ENCODE peak calls at places on chromosomes 6 and 20, in nine cellular contexts. One of them, this sample, is unnamed.

GRCh38 chr20:46293084-46293483 is 15.2 kb downstream of the CDH22 start:
- DNase-seq in transverse colon: no peak
- DNase-seq in fibroblast of lung: peak; percentile 42
- DNase-seq in PC-3: peak; percentile 68
- DNase-seq in effector memory CD4-positive, alpha-beta T cell: no peak
- DNase-seq in lower lobe of right lung: no peak
- DNase-seq in heart right ventricle: no peak
- DNase-seq in tibial artery: no peak
- DNase-seq in Panc1: no peak
- DNase-seq in this sample: no peak

GRCh38 chr6:46051962-46052361 is 36.3 kb upstream of the CLIC5 start:
- DNase-seq in transverse colon: no peak
- DNase-seq in heart right ventricle: no peak
- DNase-seq in fibroblast of lung: peak; percentile 69
- DNase-seq in tibial artery: no peak
- DNase-seq in PC-3: no peak
- DNase-seq in effector memory CD4-positive, alpha-beta T cell: no peak
- DNase-seq in Panc1: no peak
- DNase-seq in lower lobe of right lung: no peak
- DNase-seq in this sample: no peak

GRCh38 chr6:15408758-15409157 is 162.9 kb downstream of the JARID2 start:
- DNase-seq in Panc1: no peak
- DNase-seq in transverse colon: no peak
- DNase-seq in PC-3: no peak
- DNase-seq in effector memory CD4-positive, alpha-beta T cell: no peak
- DNase-seq in tibial artery: no peak
- DNase-seq in lower lobe of right lung: no peak
- DNase-seq in heart right ventricle: no peak
- DNase-seq in fibroblast of lung: no peak
- DNase-seq in this sample: no peak

GRCh38 chr6:33808781-33809180 is 5.0 kb upstream of the MLN start:
- DNase-seq in effector memory CD4-positive, alpha-beta T cell: no peak
- DNase-seq in heart right ventricle: no peak
- DNase-seq in fibroblast of lung: no peak
- DNase-seq in PC-3: no peak
- DNase-seq in lower lobe of right lung: no peak
- DNase-seq in transverse colon: no peak
- DNase-seq in Panc1: no peak
- DNase-seq in tibial artery: no peak
- DNase-seq in this sample: no peak

GRCh38 chr6:107578642-107579332 is 88.9 kb downstream of the SOBP start:
- DNase-seq in heart right ventricle: no peak
- DNase-seq in lower lobe of right lung: no peak
- DNase-seq in transverse colon: no peak
- DNase-seq in tibial artery: no peak
- DNase-seq in fibroblast of lung: no peak
- DNase-seq in PC-3: no peak
- DNase-seq in Panc1: no peak
- DNase-seq in effector memory CD4-positive, alpha-beta T cell: no peak
- DNase-seq in this sample: no peak

GRCh38 chr6:2504495-2505064 is 246.1 kb downstream of the MYLK4 start:
- DNase-seq in heart right ventricle: no peak
- DNase-seq in Panc1: no peak
- DNase-seq in lower lobe of right lung: no peak
- DNase-seq in effector memory CD4-positive, alpha-beta T cell: no peak
- DNase-seq in fibroblast of lung: no peak
- DNase-seq in PC-3: no peak
- DNase-seq in tibial artery: no peak
- DNase-seq in transverse colon: no peak
- DNase-seq in this sample: no peak

GRCh38 chr20:32626859-32627636 is 41.9 kb upstream of the NOL4L start:
- DNase-seq in lower lobe of right lung: no peak
- DNase-seq in fibroblast of lung: no peak
- DNase-seq in effector memory CD4-positive, alpha-beta T cell: no peak
- DNase-seq in transverse colon: peak; percentile 24
- DNase-seq in heart right ventricle: no peak
- DNase-seq in Panc1: no peak
- DNase-seq in PC-3: no peak
- DNase-seq in tibial artery: no peak
- DNase-seq in this sample: no peak

GRCh38 chr20:37189617-37190016 is 10.3 kb upstream of the MROH8 start:
- DNase-seq in effector memory CD4-positive, alpha-beta T cell: no peak
- DNase-seq in fibroblast of lung: no peak
- DNase-seq in Panc1: no peak
- DNase-seq in tibial artery: no peak
- DNase-seq in heart right ventricle: no peak
- DNase-seq in lower lobe of right lung: no peak
- DNase-seq in transverse colon: no peak
- DNase-seq in PC-3: no peak
- DNase-seq in this sample: no peak

GRCh38 chr6:70673601-70674000 is 5.9 kb downstream of the SMAP1 start:
- DNase-seq in lower lobe of right lung: no peak
- DNase-seq in heart right ventricle: no peak
- DNase-seq in Panc1: no peak
- DNase-seq in PC-3: peak; percentile 21
- DNase-seq in tibial artery: no peak
- DNase-seq in transverse colon: no peak
- DNase-seq in effector memory CD4-positive, alpha-beta T cell: no peak
- DNase-seq in fibroblast of lung: peak; percentile 59
- DNase-seq in this sample: no peak

GRCh38 chr6:32079566-32080290 is 29.4 kb downstream of the TNXB start:
- DNase-seq in lower lobe of right lung: no peak
- DNase-seq in heart right ventricle: no peak
- DNase-seq in PC-3: peak; percentile 10
- DNase-seq in Panc1: no peak
- DNase-seq in effector memory CD4-positive, alpha-beta T cell: no peak
- DNase-seq in fibroblast of lung: no peak
- DNase-seq in transverse colon: no peak
- DNase-seq in tibial artery: no peak
- DNase-seq in this sample: no peak

GRCh38 chr20:615494-615893 is 5.4 kb upstream of the TCF15 start:
- DNase-seq in tibial artery: no peak
- DNase-seq in PC-3: no peak
- DNase-seq in transverse colon: no peak
- DNase-seq in effector memory CD4-positive, alpha-beta T cell: no peak
- DNase-seq in heart right ventricle: no peak
- DNase-seq in Panc1: no peak
- DNase-seq in fibroblast of lung: no peak
- DNase-seq in lower lobe of right lung: peak; percentile 5
- DNase-seq in this sample: no peak

GRCh38 chr6:105045546-105045945 is 88.6 kb downstream of the LIN28B start:
- DNase-seq in tibial artery: no peak
- DNase-seq in Panc1: peak; percentile 27
- DNase-seq in fibroblast of lung: peak; percentile 82
- DNase-seq in PC-3: peak; percentile 84
- DNase-seq in effector memory CD4-positive, alpha-beta T cell: no peak
- DNase-seq in heart right ventricle: no peak
- DNase-seq in lower lobe of right lung: no peak
- DNase-seq in transverse colon: no peak
- DNase-seq in this sample: no peak

GRCh38 chr20:50859161-50859560 is 64.3 kb downstream of the BCAS4 start:
- DNase-seq in heart right ventricle: no peak
- DNase-seq in effector memory CD4-positive, alpha-beta T cell: no peak
- DNase-seq in transverse colon: no peak
- DNase-seq in PC-3: no peak
- DNase-seq in fibroblast of lung: no peak
- DNase-seq in tibial artery: no peak
- DNase-seq in Panc1: no peak
- DNase-seq in lower lobe of right lung: no peak
- DNase-seq in this sample: no peak

GRCh38 chr20:53243152-53243551 is 271.0 kb downstream of the TSHZ2 start:
- DNase-seq in transverse colon: no peak
- DNase-seq in fibroblast of lung: no peak
- DNase-seq in effector memory CD4-positive, alpha-beta T cell: no peak
- DNase-seq in tibial artery: no peak
- DNase-seq in lower lobe of right lung: no peak
- DNase-seq in Panc1: no peak
- DNase-seq in PC-3: no peak
- DNase-seq in heart right ventricle: no peak
- DNase-seq in this sample: no peak

GRCh38 chr6:35311390-35312075 is 13.9 kb downstream of the DEF6 start:
- DNase-seq in PC-3: no peak
- DNase-seq in effector memory CD4-positive, alpha-beta T cell: peak; percentile 41
- DNase-seq in fibroblast of lung: no peak
- DNase-seq in tibial artery: no peak
- DNase-seq in transverse colon: peak; percentile 43
- DNase-seq in heart right ventricle: no peak
- DNase-seq in lower lobe of right lung: no peak
- DNase-seq in Panc1: no peak
- DNase-seq in this sample: no peak

GRCh38 chr6:35310265-35310831 is 12.7 kb downstream of the DEF6 start:
- DNase-seq in effector memory CD4-positive, alpha-beta T cell: no peak
- DNase-seq in lower lobe of right lung: no peak
- DNase-seq in fibroblast of lung: no peak
- DNase-seq in PC-3: no peak
- DNase-seq in tibial artery: no peak
- DNase-seq in Panc1: no peak
- DNase-seq in transverse colon: no peak
- DNase-seq in heart right ventricle: no peak
- DNase-seq in this sample: no peak

GRCh38 chr6:35312076-35312762 is 14.6 kb downstream of the DEF6 start:
- DNase-seq in fibroblast of lung: no peak
- DNase-seq in heart right ventricle: no peak
- DNase-seq in lower lobe of right lung: no peak
- DNase-seq in PC-3: no peak
- DNase-seq in transverse colon: no peak
- DNase-seq in tibial artery: no peak
- DNase-seq in Panc1: no peak
- DNase-seq in effector memory CD4-positive, alpha-beta T cell: no peak
- DNase-seq in this sample: no peak

GRCh38 chr6:35312763-35313125 is 15.1 kb downstream of the DEF6 start:
- DNase-seq in tibial artery: no peak
- DNase-seq in lower lobe of right lung: no peak
- DNase-seq in fibroblast of lung: no peak
- DNase-seq in Panc1: no peak
- DNase-seq in heart right ventricle: no peak
- DNase-seq in PC-3: no peak
- DNase-seq in transverse colon: no peak
- DNase-seq in effector memory CD4-positive, alpha-beta T cell: no peak
- DNase-seq in this sample: no peak

GRCh38 chr6:35309611-35310264 is 12.1 kb downstream of the DEF6 start:
- DNase-seq in effector memory CD4-positive, alpha-beta T cell: no peak
- DNase-seq in lower lobe of right lung: no peak
- DNase-seq in fibroblast of lung: no peak
- DNase-seq in transverse colon: no peak
- DNase-seq in PC-3: no peak
- DNase-seq in Panc1: no peak
- DNase-seq in tibial artery: no peak
- DNase-seq in heart right ventricle: no peak
- DNase-seq in this sample: no peak
- H3K27ac ChIP-seq in effector memory CD4-positive, alpha-beta T cell: peak overlapping the region; percentile 83
- H3K27ac ChIP-seq in lower lobe of right lung: no peak overlapping the region
- H3K27ac ChIP-seq in fibroblast of lung: no peak overlapping the region
- H3K27ac ChIP-seq in transverse colon: peak overlapping the region; percentile 12
- H3K27ac ChIP-seq in PC-3: no peak overlapping the region
- H3K27ac ChIP-seq in Panc1: no peak overlapping the region
- H3K27ac ChIP-seq in tibial artery: no peak overlapping the region
- H3K27ac ChIP-seq in heart right ventricle: no peak overlapping the region
- H3K27ac ChIP-seq in this sample: no peak overlapping the region

GRCh38 chr20:44788706-44789456 is 21.5 kb downstream of the RIMS4 start:
- DNase-seq in tibial artery: no peak
- DNase-seq in fibroblast of lung: no peak
- DNase-seq in heart right ventricle: no peak
- DNase-seq in PC-3: no peak
- DNase-seq in Panc1: no peak
- DNase-seq in lower lobe of right lung: no peak
- DNase-seq in effector memory CD4-positive, alpha-beta T cell: no peak
- DNase-seq in transverse colon: no peak
- DNase-seq in this sample: no peak

GRCh38 chr20:44784688-44785087 is 25.7 kb downstream of the RIMS4 start:
- DNase-seq in lower lobe of right lung: no peak
- DNase-seq in fibroblast of lung: no peak
- DNase-seq in Panc1: no peak
- DNase-seq in heart right ventricle: no peak
- DNase-seq in PC-3: no peak
- DNase-seq in tibial artery: no peak
- DNase-seq in transverse colon: no peak
- DNase-seq in effector memory CD4-positive, alpha-beta T cell: no peak
- DNase-seq in this sample: no peak

GRCh38 chr20:44790994-44791393 is 19.4 kb downstream of the RIMS4 start:
- DNase-seq in tibial artery: no peak
- DNase-seq in PC-3: no peak
- DNase-seq in Panc1: no peak
- DNase-seq in transverse colon: no peak
- DNase-seq in fibroblast of lung: no peak
- DNase-seq in heart right ventricle: no peak
- DNase-seq in lower lobe of right lung: no peak
- DNase-seq in effector memory CD4-positive, alpha-beta T cell: no peak
- DNase-seq in this sample: no peak

GRCh38 chr20:44785768-44786167 is 24.6 kb downstream of the RIMS4 start:
- DNase-seq in Panc1: no peak
- DNase-seq in fibroblast of lung: peak; percentile 1
- DNase-seq in PC-3: peak; percentile 34
- DNase-seq in tibial artery: no peak
- DNase-seq in effector memory CD4-positive, alpha-beta T cell: no peak
- DNase-seq in transverse colon: no peak
- DNase-seq in lower lobe of right lung: no peak
- DNase-seq in heart right ventricle: no peak
- DNase-seq in this sample: no peak

GRCh38 chr20:44787299-44787698 is 23.0 kb downstream of the RIMS4 start:
- DNase-seq in fibroblast of lung: no peak
- DNase-seq in lower lobe of right lung: no peak
- DNase-seq in Panc1: no peak
- DNase-seq in transverse colon: peak; percentile 17
- DNase-seq in tibial artery: no peak
- DNase-seq in effector memory CD4-positive, alpha-beta T cell: no peak
- DNase-seq in heart right ventricle: no peak
- DNase-seq in PC-3: no peak
- DNase-seq in this sample: no peak
- H3K27ac ChIP-seq in fibroblast of lung: no peak overlapping the region
- H3K27ac ChIP-seq in lower lobe of right lung: no peak overlapping the region
- H3K27ac ChIP-seq in Panc1: no peak overlapping the region
- H3K27ac ChIP-seq in transverse colon: no peak overlapping the region
- H3K27ac ChIP-seq in tibial artery: no peak overlapping the region
- H3K27ac ChIP-seq in effector memory CD4-positive, alpha-beta T cell: no peak overlapping the region
- H3K27ac ChIP-seq in heart right ventricle: no peak overlapping the region
- H3K27ac ChIP-seq in PC-3: no peak overlapping the region
- H3K27ac ChIP-seq in this sample: no peak overlapping the region

GRCh38 chr6:89412071-89413005 is at the start of gene RRAGD:
- DNase-seq in tibial artery: peak; percentile 89
- DNase-seq in heart right ventricle: peak; percentile 68
- DNase-seq in lower lobe of right lung: peak; percentile 88
- DNase-seq in PC-3: peak; percentile 8
- DNase-seq in transverse colon: peak; percentile 73
- DNase-seq in Panc1: no peak
- DNase-seq in fibroblast of lung: no peak
- DNase-seq in effector memory CD4-positive, alpha-beta T cell: peak; percentile 50
- DNase-seq in this sample: no peak
- H3K27ac ChIP-seq in tibial artery: peak within 1 kb of the TSS; percentile 78
- H3K27ac ChIP-seq in heart right ventricle: peak within 1 kb of the TSS; percentile 95
- H3K27ac ChIP-seq in lower lobe of right lung: peak within 1 kb of the TSS; percentile 77
- H3K27ac ChIP-seq in PC-3: no peak within 1 kb of the TSS
- H3K27ac ChIP-seq in transverse colon: peak within 1 kb of the TSS; percentile 79
- H3K27ac ChIP-seq in Panc1: peak within 1 kb of the TSS; percentile 7
- H3K27ac ChIP-seq in fibroblast of lung: no peak within 1 kb of the TSS
- H3K27ac ChIP-seq in effector memory CD4-positive, alpha-beta T cell: peak within 1 kb of the TSS; percentile 16
- H3K27ac ChIP-seq in this sample: peak within 1 kb of the TSS; percentile 82

GRCh38 chr20:38210741-38211140 is 45.7 kb upstream of the TGM2 start:
- DNase-seq in heart right ventricle: no peak
- DNase-seq in fibroblast of lung: peak; percentile 53
- DNase-seq in effector memory CD4-positive, alpha-beta T cell: no peak
- DNase-seq in PC-3: peak; percentile 36
- DNase-seq in transverse colon: no peak
- DNase-seq in tibial artery: peak; percentile 65
- DNase-seq in lower lobe of right lung: no peak
- DNase-seq in Panc1: no peak
- DNase-seq in this sample: no peak
- H3K27ac ChIP-seq in heart right ventricle: peak overlapping the region; percentile 51
- H3K27ac ChIP-seq in fibroblast of lung: no peak overlapping the region
- H3K27ac ChIP-seq in effector memory CD4-positive, alpha-beta T cell: no peak overlapping the region
- H3K27ac ChIP-seq in PC-3: no peak overlapping the region
- H3K27ac ChIP-seq in transverse colon: no peak overlapping the region
- H3K27ac ChIP-seq in tibial artery: peak overlapping the region; percentile 82
- H3K27ac ChIP-seq in lower lobe of right lung: no peak overlapping the region
- H3K27ac ChIP-seq in Panc1: no peak overlapping the region
- H3K27ac ChIP-seq in this sample: no peak overlapping the region